ENCODE peak calls at places on chromosomes 3 and 15, in nine cellular contexts. T is substantia nigra, N is T-helper 17 cell, G is fibroblast of mammary gland, Q is iris pigment epithelial cell, W is RPMI7951, I is NCI-H1417, X is osteocyte, F is head of caudate nucleus. C is an unnamed sample.

GRCh38 chr3:102665183-102665582 is 230.4 kb downstream of the ZPLD1 start:
- DNase-seq in X (no peak), F (no peak), T (no peak), N (no peak), I (no peak), Q (no peak), G (no peak), W (no peak), C (no peak)

GRCh38 chr15:64630403-64631107 is 144.8 kb downstream of the RBPMS2 start:
- DNase-seq in I (no peak), T (no peak), X (no peak), W (no peak), N (no peak), F (no peak), G (peak; percentile 21), Q (no peak), C (no peak)

GRCh38 chr15:70754862-70755261 is 8.5 kb downstream of the UACA start:
- DNase-seq in F (no peak), T (no peak), W (no peak), G (no peak), Q (no peak), X (no peak), N (no peak), I (no peak), C (no peak)

GRCh38 chr15:89187911-89188514 is 33.4 kb downstream of the RLBP1 start:
- DNase-seq in Q (no peak), T (no peak), G (no peak), N (no peak), F (no peak), X (no peak), I (no peak), W (no peak), C (no peak)

GRCh38 chr3:49032646-49033304 is 3.6 kb upstream of the IMPDH2 start:
- DNase-seq in T (no peak), F (no peak), Q (peak; percentile 45), W (no peak), G (no peak), N (no peak), I (no peak), X (no peak), C (no peak)

GRCh38 chr15:23472033-23472432 is 25.0 kb upstream of the GOLGA6L2 start:
- DNase-seq in F (no peak), Q (no peak), X (no peak), T (no peak), W (peak; percentile 22), I (no peak), G (no peak), N (no peak), C (no peak)

GRCh38 chr15:36501063-36501678 is 78.3 kb upstream of the CDIN1 start:
- DNase-seq in G (peak; percentile 84), I (peak; percentile 72), X (no peak), W (peak; percentile 85), Q (peak; percentile 69), N (no peak), T (no peak), F (peak; percentile 86), C (no peak)

GRCh38 chr3:73520931-73521461 is 103.7 kb downstream of the PDZRN3 start:
- DNase-seq in I (no peak), G (peak; percentile 60), F (peak; percentile 53), W (no peak), Q (no peak), N (no peak), T (no peak), X (no peak), C (no peak)

C was measured in activated T-cell treated with anti-CD3 and anti-CD28 coated beads for 48 hours.